ENCODE peak calls at places on chromosomes 2 and 18, in five cellular contexts. E, O, P, L and Q are unnamed samples.

GRCh38 chr2:13581471-13581870 is 864.7 kb downstream of the TRIB2 start:
- DNase-seq in P (peak; percentile 17), O (no peak), E (no peak), L (no peak), Q (no peak)

GRCh38 chr2:100924520-100925451 is 77.3 kb upstream of the RPL31 start:
- DNase-seq in P (peak; percentile 85), E (peak; percentile 48), L (no peak), O (no peak), Q (no peak)

GRCh38 chr18:5518179-5518770 is 25.5 kb downstream of the EPB41L3 start:
- DNase-seq in L (no peak), E (no peak), O (no peak), P (no peak), Q (no peak)

GRCh38 chr2:170716851-170717598 is 1.9 kb downstream of the SP5 start:
- DNase-seq in O (peak; percentile 90), E (peak; percentile 46), P (peak; percentile 32), L (no peak), Q (no peak)

GRCh38 chr2:119223521-119224390 is at the start of gene STEAP3:
- DNase-seq in P (peak; percentile 42), E (peak; percentile 88), O (peak; percentile 93), L (no peak), Q (no peak)

GRCh38 chr18:3970929-3971328 is 484.2 kb downstream of the DLGAP1 start:
- DNase-seq in O (no peak), L (no peak), P (no peak), E (no peak), Q (no peak)

GRCh38 chr2:57160976-57161375 is 885.6 kb upstream of the VRK2 start:
- DNase-seq in P (peak; percentile 76), O (no peak), L (peak; percentile 32), E (no peak), Q (no peak)

GRCh38 chr18:9215221-9215933 is 78.8 kb downstream of the ANKRD12 start:
- DNase-seq in O (no peak), L (no peak), P (no peak), E (no peak), Q (no peak)

GRCh38 chr2:21610304-21610703 is 486.5 kb downstream of the TDRD15 start:
- DNase-seq in P (no peak), E (no peak), L (no peak), O (no peak), Q (no peak)

GRCh38 chr2:113979172-113980128 is 89.6 kb downstream of the ACTR3 start:
- DNase-seq in L (no peak), P (no peak), E (no peak), O (peak; percentile 51), Q (no peak)

GRCh38 chr2:161159829-161160225 is 401 bp upstream of the TANK start:
- DNase-seq in L (no peak), E (no peak), P (no peak), O (no peak), Q (no peak)
- H3K4me3 ChIP-seq in L (peak overlapping the region; percentile 39), E (peak overlapping the region; percentile 95), P (peak overlapping the region; percentile 83), O (peak overlapping the region; percentile 98), Q (peak overlapping the region; percentile 97)

GRCh38 chr18:12307871-12308385 is at the start of gene TUBB6:
- DNase-seq in L (no peak), E (peak; percentile 91), O (peak; percentile 90), P (peak; percentile 82), Q (no peak)
- TF ChIP-seq CTCF in L (no peak), E (no peak), O (no peak), P (peak; percentile 11), Q (no peak)

GRCh38 chr2:213234641-213235040 is 49.6 kb upstream of the SPAG16 start:
- DNase-seq in P (peak; percentile 64), O (no peak), E (no peak), L (no peak), Q (no peak)
- H3K4me3 ChIP-seq in P (no peak overlapping the region), O (no peak overlapping the region), E (no peak overlapping the region), L (no peak overlapping the region), Q (no peak overlapping the region)

GRCh38 chr2:12119841-12120240 is 373.4 kb downstream of the LPIN1 start:
- DNase-seq in P (peak; percentile 72), O (no peak), E (no peak), L (no peak), Q (peak; percentile 14)
- TF ChIP-seq CTCF in P (no peak), O (no peak), E (no peak), L (no peak), Q (no peak)

GRCh38 chr2:81901017-81901416 is 1596.5 kb upstream of the LRRTM1 start:
- DNase-seq in E (no peak), P (no peak), L (no peak), O (no peak), Q (no peak)

GRCh38 chr2:81894451-81894990 is 1590.0 kb upstream of the LRRTM1 start:
- DNase-seq in L (peak; percentile 46), P (no peak), O (no peak), E (no peak), Q (no peak)

GRCh38 chr2:81895620-81896245 is 1591.2 kb upstream of the LRRTM1 start:
- DNase-seq in L (no peak), P (no peak), E (no peak), O (no peak), Q (no peak)
- H3K4me3 ChIP-seq in L (no peak overlapping the region), P (no peak overlapping the region), E (no peak overlapping the region), O (no peak overlapping the region), Q (no peak overlapping the region)